ENCODE peak calls at places on chromosomes 16 and 17, in four cellular contexts. G, Y, L and N are unnamed samples.

GRCh38 chr16:67966549-67967182 is 1.8 kb downstream of the SLC12A4 start:
- DNase-seq in G (no peak), Y (no peak), L (no peak), N (no peak)

GRCh38 chr17:74192950-74193781 is 10.3 kb upstream of the RPL38 start:
- DNase-seq in G (no peak), Y (no peak), L (no peak), N (no peak)

GRCh38 chr17:1003972-1004768 is 7.2 kb downstream of the TIMM22 start:
- DNase-seq in G (peak; percentile 22), Y (no peak), L (no peak), N (no peak)

GRCh38 chr16:72149676-72150464 is 22.1 kb downstream of the PMFBP1 start:
- DNase-seq in G (no peak), Y (no peak), L (peak; percentile 14), N (no peak)

GRCh38 chr17:58084317-58084981 is 1.2 kb downstream of the DYNLL2 start:
- DNase-seq in G (peak; percentile 67), Y (peak; percentile 52), L (peak; percentile 74), N (peak; percentile 47)

GRCh38 chr17:57424777-57425188 is 168.5 kb downstream of the MSI2 start:
- DNase-seq in G (no peak), Y (no peak), L (no peak), N (no peak)

GRCh38 chr17:1186923-1187771 is 7.4 kb upstream of the ABR start:
- DNase-seq in G (peak; percentile 93), Y (peak; percentile 86), L (peak; percentile 69), N (peak; percentile 72)

GRCh38 chr17:64262422-64263260 is at the start of gene TEX2:
- DNase-seq in G (peak; percentile 86), Y (peak; percentile 49), L (peak; percentile 56), N (peak; percentile 44)

GRCh38 chr16:24166684-24167083 is 89.5 kb upstream of the CACNG3 start:
- DNase-seq in G (no peak), Y (no peak), L (no peak), N (no peak)
- TF ChIP-seq CTCF in G (no peak), Y (no peak), L (no peak), N (no peak)

GRCh38 chr16:14285542-14286380 is 214.6 kb downstream of the MRTFB start:
- DNase-seq in G (peak; percentile 96), Y (peak; percentile 94), L (peak; percentile 92), N (peak; percentile 95)
- H3K27ac ChIP-seq in G (peak overlapping the region; percentile 61), Y (peak overlapping the region; percentile 51), L (peak overlapping the region; percentile 43), N (peak overlapping the region; percentile 52)

GRCh38 chr17:14048169-14048568 is 21.1 kb upstream of the COX10 start:
- DNase-seq in G (peak; percentile 33), Y (no peak), L (no peak), N (no peak)
- TF ChIP-seq CTCF in G (peak; percentile 44), Y (peak; percentile 23), L (no peak), N (no peak)

DNA sequence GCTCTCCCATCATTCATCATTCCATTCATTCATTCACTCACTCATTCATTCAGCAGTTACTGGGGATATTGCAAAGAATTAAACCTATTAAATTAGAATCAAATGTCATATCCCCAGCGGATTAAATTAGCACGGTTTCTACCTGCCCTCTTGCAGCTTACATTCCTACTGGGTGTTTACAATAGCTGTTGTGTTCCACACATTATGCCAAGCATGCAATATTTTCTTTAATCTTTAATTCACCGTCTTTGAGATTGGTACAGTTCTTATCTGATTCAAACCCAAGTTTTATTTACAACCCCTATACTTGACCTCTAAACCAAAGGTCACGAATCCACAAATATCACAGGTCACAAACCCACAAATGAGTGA is 727 bp upstream of the USP31 start:
- DNase-seq in G (no peak), Y (no peak), L (no peak), N (no peak)
- H3K27ac ChIP-seq in G (peak overlapping the region; percentile 58), Y (no peak overlapping the region), L (no peak overlapping the region), N (no peak overlapping the region)

DNA sequence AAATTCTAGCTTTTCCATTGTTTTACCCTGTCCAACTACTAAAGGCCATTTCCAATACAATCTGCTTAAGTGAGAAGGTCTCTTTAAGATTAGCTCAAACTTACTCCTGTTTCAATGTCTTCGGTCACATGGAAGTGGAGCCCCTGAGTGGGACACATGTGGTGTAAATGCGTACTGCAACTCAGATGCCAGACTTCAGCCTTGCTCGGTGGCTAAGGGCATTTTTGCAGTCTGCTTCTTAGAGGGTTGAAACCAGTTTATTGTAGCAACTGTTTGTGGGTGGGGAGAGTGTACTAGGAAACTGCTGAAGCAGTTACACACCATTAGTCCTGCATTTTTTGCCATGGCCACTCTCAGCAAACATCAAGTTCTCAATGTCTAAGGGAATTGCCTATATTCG is 140.6 kb downstream of the PARN start:
- DNase-seq in G (peak; percentile 46), Y (peak; percentile 54), L (no peak), N (no peak)
- TF ChIP-seq CTCF in G (peak; percentile 38), Y (peak; percentile 19), L (peak; percentile 10), N (no peak)

GRCh38 chr17:61202564-61202963 is 197.1 kb upstream of the TBX2 start:
- DNase-seq in G (no peak), Y (no peak), L (no peak), N (no peak)

GRCh38 chr17:61204456-61204855 is 195.2 kb upstream of the TBX2 start:
- DNase-seq in G (no peak), Y (no peak), L (no peak), N (no peak)

GRCh38 chr17:61205931-61206330 is 193.7 kb upstream of the TBX2 start:
- DNase-seq in G (no peak), Y (no peak), L (no peak), N (no peak)

GRCh38 chr17:61205406-61205805 is 194.2 kb upstream of the TBX2 start:
- DNase-seq in G (no peak), Y (no peak), L (no peak), N (no peak)

GRCh38 chr17:61203765-61204164 is 195.9 kb upstream of the TBX2 start:
- DNase-seq in G (no peak), Y (no peak), L (no peak), N (no peak)
- H3K27ac ChIP-seq in G (no peak overlapping the region), Y (peak overlapping the region; percentile 15), L (no peak overlapping the region), N (no peak overlapping the region)